ENCODE peak calls at places on chromosomes 12 and 14, in four cellular contexts. One of them, this sample, is unnamed.

GRCh38 chr12:120126635-120127005 is 10.1 kb upstream of the RAB35 start:
- DNase-seq in cardiac septum: no peak
- DNase-seq in NCI-H1105: no peak
- DNase-seq in HFFc6: no peak
- DNase-seq in this sample: no peak

GRCh38 chr12:125981610-125982253 is 916.5 kb downstream of the AACS start:
- DNase-seq in cardiac septum: no peak
- DNase-seq in NCI-H1105: no peak
- DNase-seq in HFFc6: no peak
- DNase-seq in this sample: no peak

GRCh38 chr12:116693259-116694227 is 44.3 kb downstream of the SPRING1 start:
- DNase-seq in cardiac septum: no peak
- DNase-seq in NCI-H1105: peak
- DNase-seq in HFFc6: no peak
- DNase-seq in this sample: no peak

GRCh38 chr14:61736751-61737150 is 25.5 kb upstream of the SNAPC1 start:
- DNase-seq in cardiac septum: no peak
- DNase-seq in NCI-H1105: no peak
- DNase-seq in HFFc6: no peak
- DNase-seq in this sample: no peak

GRCh38 chr12:120261951-120262851 is 3.3 kb downstream of the PXN start:
- DNase-seq in cardiac septum: no peak
- DNase-seq in NCI-H1105: no peak
- DNase-seq in HFFc6: peak
- DNase-seq in this sample: peak

GRCh38 chr14:24809147-24809546 is 175.2 kb upstream of the GZMB start:
- DNase-seq in cardiac septum: no peak
- DNase-seq in NCI-H1105: no peak
- DNase-seq in HFFc6: no peak
- DNase-seq in this sample: no peak

GRCh38 chr14:76955575-76956252 is 72.8 kb downstream of the IRF2BPL start:
- DNase-seq in cardiac septum: no peak
- DNase-seq in NCI-H1105: no peak
- DNase-seq in HFFc6: peak
- DNase-seq in this sample: no peak

GRCh38 chr12:46550266-46550879 is 177.8 kb upstream of the SLC38A2 start:
- DNase-seq in cardiac septum: no peak
- DNase-seq in NCI-H1105: no peak
- DNase-seq in HFFc6: no peak
- DNase-seq in this sample: no peak

GRCh38 chr12:84727964-84728363 is 184.6 kb downstream of the SLC6A15 start:
- DNase-seq in cardiac septum: no peak
- DNase-seq in NCI-H1105: no peak
- DNase-seq in HFFc6: no peak
- DNase-seq in this sample: no peak

GRCh38 chr14:75232597-75232996 is 46.0 kb upstream of the FOS start:
- DNase-seq in cardiac septum: no peak
- DNase-seq in NCI-H1105: no peak
- DNase-seq in HFFc6: no peak
- DNase-seq in this sample: no peak

GRCh38 chr12:132766380-132767085 is 4.9 kb upstream of the ANKLE2 start:
- DNase-seq in cardiac septum: peak
- DNase-seq in NCI-H1105: peak
- DNase-seq in HFFc6: no peak
- DNase-seq in this sample: no peak